ENCODE peak calls at places on chromosomes 5 and 9, in five cellular contexts. W is NCI-H524 treated with DMSO at 0.1 percent for 48 hours; T is choroid plexus epithelial cell; K is breast epithelium; X is activated CD8-positive, alpha-beta memory T cell treated with anti-CD3 and anti-CD28 coated beads, Interleukin-2, amount 50 U/mL, for 48 hours. E is an unnamed sample.

GRCh38 chr5:179278119-179278518 is 67.1 kb downstream of the ADAMTS2 start:
- DNase-seq in X (no peak), T (peak; percentile 54), W (no peak), K (no peak), E (no peak)

GRCh38 chr5:172097356-172097755 is 90.7 kb downstream of the STK10 start:
- DNase-seq in W (no peak), K (no peak), X (no peak), T (peak; percentile 48), E (no peak)

GRCh38 chr9:10000669-10001068 is 612.1 kb downstream of the PTPRD start:
- DNase-seq in K (no peak), W (no peak), T (no peak), X (no peak), E (no peak)

GRCh38 chr9:21994526-21994995 is at the start of gene CDKN2B-AS1:
- DNase-seq in X (peak; percentile 75), T (peak; percentile 83), W (peak; percentile 64), K (no peak), E (no peak)

GRCh38 chr5:980941-981340 is 27.7 kb upstream of the NKD2 start:
- DNase-seq in W (no peak), X (no peak), K (peak; percentile 43), T (no peak), E (peak; percentile 81)

GRCh38 chr5:39309534-39309933 is 54.8 kb downstream of the C9 start:
- DNase-seq in W (no peak), T (no peak), X (no peak), K (no peak), E (no peak)

GRCh38 chr5:152932631-152933030 is 527.6 kb upstream of the NMUR2 start:
- DNase-seq in X (no peak), K (no peak), T (no peak), W (no peak), E (no peak)

GRCh38 chr9:36148652-36149051 is 12.1 kb downstream of the GLIPR2 start:
- DNase-seq in X (peak; percentile 88), T (peak; percentile 99), W (no peak), K (peak; percentile 90), E (peak; percentile 98)

GRCh38 chr9:34500623-34501267 is 22.0 kb downstream of the ENHO start:
- DNase-seq in W (no peak), X (peak; percentile 93), K (peak; percentile 23), T (peak; percentile 47), E (no peak)

GRCh38 chr5:54738118-54738972 is 220.8 kb downstream of the SNX18 start:
- DNase-seq in W (no peak), X (no peak), K (peak; percentile 30), T (peak; percentile 35), E (no peak)

GRCh38 chr5:164256351-164256750 is 750.9 kb downstream of the MAT2B start:
- DNase-seq in K (no peak), X (no peak), T (no peak), W (no peak), E (no peak)

GRCh38 chr9:133731876-133732321 is 6.3 kb downstream of the SARDH start:
- DNase-seq in K (no peak), W (peak; percentile 93), T (peak; percentile 72), X (peak; percentile 47), E (no peak)

GRCh38 chr9:99748690-99749089 is 73.0 kb upstream of the NR4A3 start:
- DNase-seq in X (no peak), K (no peak), W (no peak), T (peak; percentile 11), E (no peak)

GRCh38 chr9:101650096-101650495 is 55.3 kb upstream of the PPP3R2 start:
- DNase-seq in X (no peak), T (no peak), K (no peak), W (no peak), E (no peak)

GRCh38 chr5:16593013-16593412 is 23.8 kb downstream of the RETREG1 start:
- DNase-seq in T (peak; percentile 85), X (peak; percentile 22), W (no peak), K (no peak), E (no peak)

GRCh38 chr9:89178162-89179120 is at the start of gene SHC3:
- DNase-seq in K (no peak), W (no peak), X (peak; percentile 60), T (peak; percentile 51), E (no peak)

GRCh38 chr5:171806976-171807823 is 21.6 kb downstream of the SMIM23 start:
- DNase-seq in W (no peak), K (no peak), X (no peak), T (peak; percentile 22), E (no peak)

GRCh38 chr5:125227333-125228075 is 481.1 kb upstream of the ZNF608 start:
- DNase-seq in W (no peak), T (peak; percentile 57), X (no peak), K (no peak), E (no peak)

GRCh38 chr5:100424787-100425186 is 110.4 kb upstream of the FAM174A start:
- DNase-seq in W (no peak), T (peak; percentile 9), X (no peak), K (no peak), E (no peak)

GRCh38 chr9:15513335-15513734 is 2.6 kb upstream of the PSIP1 start:
- DNase-seq in W (no peak), X (no peak), K (no peak), T (peak; percentile 28), E (no peak)

GRCh38 chr9:14868418-14868771 is 41.8 kb downstream of the FREM1 start:
- DNase-seq in W (no peak), K (no peak), T (no peak), X (no peak), E (no peak)

GRCh38 chr5:1494780-1495524 is 28.8 kb downstream of the LPCAT1 start:
- DNase-seq in T (no peak), X (no peak), W (no peak), K (no peak), E (no peak)

GRCh38 chr5:79931866-79932265 is 59.2 kb downstream of the MTX3 start:
- DNase-seq in X (no peak), W (no peak), T (no peak), K (no peak), E (no peak)

GRCh38 chr5:72137826-72138409 is 30.6 kb downstream of the MAP1B start:
- DNase-seq in K (no peak), W (no peak), X (no peak), T (no peak), E (no peak)

E was measured in vagina.